ENCODE peak calls at places on chromosome 5, in five cellular contexts. One of them, this sample, is unnamed.

GRCh38 chr5:83099001-83099400 is 21.7 kb downstream of the XRCC4 start:
- DNase-seq in choroid plexus epithelial cell: no peak
- DNase-seq in AG09309: no peak
- DNase-seq in sigmoid colon: no peak
- DNase-seq in mucosa of descending colon: no peak
- DNase-seq in this sample: no peak

GRCh38 chr5:135662683-135663082 is 83.9 kb upstream of the CXCL14 start:
- DNase-seq in choroid plexus epithelial cell: no peak
- DNase-seq in mucosa of descending colon: no peak
- DNase-seq in AG09309: no peak
- DNase-seq in sigmoid colon: no peak
- DNase-seq in this sample: no peak

GRCh38 chr5:129973716-129974426 is 69.6 kb downstream of the CHSY3 start:
- DNase-seq in mucosa of descending colon: no peak
- DNase-seq in choroid plexus epithelial cell: peak
- DNase-seq in sigmoid colon: no peak
- DNase-seq in AG09309: no peak
- DNase-seq in this sample: no peak

GRCh38 chr5:195401-196160 is 4.3 kb downstream of the LRRC14B start:
- DNase-seq in AG09309: no peak
- DNase-seq in choroid plexus epithelial cell: peak
- DNase-seq in sigmoid colon: peak
- DNase-seq in mucosa of descending colon: no peak
- DNase-seq in this sample: no peak

GRCh38 chr5:36796171-36796570 is 80.4 kb upstream of the NIPBL start:
- DNase-seq in mucosa of descending colon: no peak
- DNase-seq in sigmoid colon: no peak
- DNase-seq in AG09309: no peak
- DNase-seq in choroid plexus epithelial cell: peak
- DNase-seq in this sample: no peak

GRCh38 chr5:168334161-168335094 is 43.0 kb downstream of the WWC1 start:
- DNase-seq in sigmoid colon: peak
- DNase-seq in choroid plexus epithelial cell: peak
- DNase-seq in mucosa of descending colon: no peak
- DNase-seq in AG09309: no peak
- DNase-seq in this sample: no peak

GRCh38 chr5:56429110-56429561 is 196.0 kb upstream of the ANKRD55 start:
- DNase-seq in mucosa of descending colon: no peak
- DNase-seq in AG09309: no peak
- DNase-seq in sigmoid colon: no peak
- DNase-seq in choroid plexus epithelial cell: peak
- DNase-seq in this sample: no peak

GRCh38 chr5:88842784-88843183 is 40.2 kb downstream of the MEF2C start:
- DNase-seq in choroid plexus epithelial cell: no peak
- DNase-seq in mucosa of descending colon: no peak
- DNase-seq in AG09309: no peak
- DNase-seq in sigmoid colon: no peak
- DNase-seq in this sample: no peak

GRCh38 chr5:111254613-111255012 is 30.4 kb downstream of the CAMK4 start:
- DNase-seq in sigmoid colon: no peak
- DNase-seq in mucosa of descending colon: no peak
- DNase-seq in AG09309: no peak
- DNase-seq in choroid plexus epithelial cell: peak
- DNase-seq in this sample: no peak

GRCh38 chr5:11007251-11007650 is 246.2 kb upstream of the DAP start:
- DNase-seq in choroid plexus epithelial cell: no peak
- DNase-seq in mucosa of descending colon: no peak
- DNase-seq in AG09309: no peak
- DNase-seq in sigmoid colon: no peak
- DNase-seq in this sample: no peak

GRCh38 chr5:139817362-139817761 is 21.8 kb downstream of the PSD2 start:
- DNase-seq in AG09309: no peak
- DNase-seq in mucosa of descending colon: no peak
- DNase-seq in sigmoid colon: peak
- DNase-seq in choroid plexus epithelial cell: no peak
- DNase-seq in this sample: no peak

GRCh38 chr5:76175821-76176403 is 92.7 kb downstream of the SV2C start:
- DNase-seq in mucosa of descending colon: no peak
- DNase-seq in choroid plexus epithelial cell: no peak
- DNase-seq in sigmoid colon: no peak
- DNase-seq in AG09309: no peak
- DNase-seq in this sample: no peak

GRCh38 chr5:14244721-14245518 is 101.8 kb downstream of the TRIO start:
- DNase-seq in mucosa of descending colon: no peak
- DNase-seq in choroid plexus epithelial cell: peak
- DNase-seq in sigmoid colon: no peak
- DNase-seq in AG09309: no peak
- DNase-seq in this sample: no peak

GRCh38 chr5:142404046-142404477 is 79.2 kb upstream of the SPRY4 start:
- DNase-seq in AG09309: no peak
- DNase-seq in sigmoid colon: no peak
- DNase-seq in choroid plexus epithelial cell: peak
- DNase-seq in mucosa of descending colon: no peak
- DNase-seq in this sample: no peak

DNA sequence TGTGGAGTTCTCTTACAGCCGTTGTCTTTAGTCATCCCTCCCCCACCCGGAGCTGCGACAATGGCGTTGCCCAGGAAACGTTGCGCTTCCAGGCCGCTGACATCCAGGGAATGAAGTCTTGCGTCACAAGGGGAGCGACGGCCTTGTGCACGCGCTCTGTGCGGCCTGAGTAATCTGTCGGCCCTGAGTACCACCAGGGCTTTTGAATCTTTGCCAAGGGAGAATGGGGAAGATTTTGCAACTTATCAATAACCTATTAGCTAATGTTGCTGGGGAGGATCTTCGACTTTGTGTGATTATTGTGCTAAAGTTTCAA is at the start of gene SOX30:
- DNase-seq in mucosa of descending colon: no peak
- DNase-seq in sigmoid colon: no peak
- DNase-seq in choroid plexus epithelial cell: no peak
- DNase-seq in AG09309: no peak
- DNase-seq in this sample: no peak
- H3K4me3 ChIP-seq in mucosa of descending colon: peak
- H3K4me3 ChIP-seq in sigmoid colon: peak
- H3K4me3 ChIP-seq in choroid plexus epithelial cell: peak
- H3K4me3 ChIP-seq in AG09309: peak
- H3K4me3 ChIP-seq in this sample: peak

DNA sequence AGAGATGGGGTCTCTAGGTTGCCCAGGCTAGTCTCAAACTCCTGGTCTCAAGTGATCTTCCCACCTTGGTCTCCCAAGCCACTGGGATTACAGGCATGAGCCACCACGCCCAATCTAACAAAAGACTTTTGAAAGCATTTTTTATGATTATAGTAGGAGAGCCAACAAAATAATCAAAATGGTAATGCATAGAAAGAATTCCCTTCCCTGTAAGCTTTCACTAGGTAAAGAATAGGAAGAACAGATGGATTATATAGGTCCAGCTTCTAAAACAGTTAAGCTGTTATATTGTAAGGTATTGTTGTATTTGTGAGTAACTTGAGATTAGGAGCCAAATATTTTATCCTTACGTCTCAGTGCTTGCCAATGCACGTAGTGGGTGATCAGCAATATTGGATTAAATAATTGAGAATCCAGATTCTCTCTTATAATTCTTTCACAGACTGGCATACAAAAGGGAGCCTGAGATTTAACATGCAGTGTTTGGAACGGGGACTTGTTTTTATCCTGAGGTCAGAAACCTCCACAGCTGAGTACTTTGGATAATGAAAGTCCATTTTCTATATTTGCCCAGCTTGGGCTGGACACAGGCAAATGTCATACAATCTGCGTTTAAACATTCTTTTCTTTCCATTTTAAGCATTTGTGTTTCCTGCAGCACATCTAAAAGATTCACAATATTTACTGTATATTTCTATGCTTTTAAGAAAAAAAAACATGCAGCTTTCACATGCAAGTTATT is 238.5 kb downstream of the ARRDC3 start:
- DNase-seq in AG09309: no peak
- DNase-seq in sigmoid colon: no peak
- DNase-seq in mucosa of descending colon: no peak
- DNase-seq in choroid plexus epithelial cell: no peak
- DNase-seq in this sample: no peak
- H3K4me3 ChIP-seq in AG09309: no peak
- H3K4me3 ChIP-seq in sigmoid colon: no peak
- H3K4me3 ChIP-seq in mucosa of descending colon: no peak
- H3K4me3 ChIP-seq in choroid plexus epithelial cell: no peak
- H3K4me3 ChIP-seq in this sample: no peak

GRCh38 chr5:159206818-159207217 is 2.5 kb downstream of the RNF145 start:
- DNase-seq in sigmoid colon: no peak
- DNase-seq in mucosa of descending colon: no peak
- DNase-seq in choroid plexus epithelial cell: no peak
- DNase-seq in AG09309: no peak
- DNase-seq in this sample: no peak
- H3K4me3 ChIP-seq in sigmoid colon: no peak
- H3K4me3 ChIP-seq in mucosa of descending colon: no peak
- H3K4me3 ChIP-seq in choroid plexus epithelial cell: peak
- H3K4me3 ChIP-seq in AG09309: peak
- H3K4me3 ChIP-seq in this sample: no peak

GRCh38 chr5:23014817-23015216 is 161.7 kb upstream of the CDH12 start:
- DNase-seq in mucosa of descending colon: no peak
- DNase-seq in sigmoid colon: no peak
- DNase-seq in choroid plexus epithelial cell: no peak
- DNase-seq in AG09309: no peak
- DNase-seq in this sample: no peak

GRCh38 chr5:23007762-23008161 is 154.6 kb upstream of the CDH12 start:
- DNase-seq in AG09309: no peak
- DNase-seq in sigmoid colon: no peak
- DNase-seq in choroid plexus epithelial cell: no peak
- DNase-seq in mucosa of descending colon: no peak
- DNase-seq in this sample: no peak

GRCh38 chr5:23014251-23014650 is 161.1 kb upstream of the CDH12 start:
- DNase-seq in AG09309: no peak
- DNase-seq in mucosa of descending colon: no peak
- DNase-seq in choroid plexus epithelial cell: no peak
- DNase-seq in sigmoid colon: no peak
- DNase-seq in this sample: no peak

GRCh38 chr5:23012842-23013241 is 159.7 kb upstream of the CDH12 start:
- DNase-seq in sigmoid colon: no peak
- DNase-seq in AG09309: no peak
- DNase-seq in choroid plexus epithelial cell: no peak
- DNase-seq in mucosa of descending colon: no peak
- DNase-seq in this sample: no peak

GRCh38 chr5:23013395-23013994 is 160.4 kb upstream of the CDH12 start:
- DNase-seq in AG09309: no peak
- DNase-seq in choroid plexus epithelial cell: no peak
- DNase-seq in mucosa of descending colon: no peak
- DNase-seq in sigmoid colon: no peak
- DNase-seq in this sample: no peak
- H3K4me3 ChIP-seq in AG09309: no peak
- H3K4me3 ChIP-seq in choroid plexus epithelial cell: peak
- H3K4me3 ChIP-seq in mucosa of descending colon: no peak
- H3K4me3 ChIP-seq in sigmoid colon: no peak
- H3K4me3 ChIP-seq in this sample: no peak